ENCODE peak calls at places on chromosomes 4 and X, in four cellular contexts. K, P, R and U are unnamed samples.

GRCh38 chr4:8862800-8863758 is 8.6 kb downstream of the HMX1 start:
- DNase-seq in K (no peak), P (no peak), R (no peak), U (no peak)

GRCh38 chr4:147735413-147736301 is 3.8 kb downstream of the ARHGAP10 start:
- DNase-seq in K (no peak), P (no peak), R (peak), U (no peak)

GRCh38 chr4:66906314-66906713 is 639.0 kb downstream of the CENPC start:
- DNase-seq in K (no peak), P (no peak), R (peak), U (no peak)

GRCh38 chr4:103499094-103499493 is 220.7 kb downstream of the TACR3 start:
- DNase-seq in K (no peak), P (no peak), R (peak), U (no peak)

GRCh38 chr4:153458969-153459368 is 7.2 kb upstream of the TMEM131L start:
- DNase-seq in K (no peak), P (no peak), R (no peak), U (no peak)

GRCh38 chrX:30876367-30876766 is 12.7 kb downstream of the TAB3 start:
- DNase-seq in K (peak), P (no peak), R (no peak), U (no peak)

GRCh38 chr4:16123356-16124084 is 39.7 kb upstream of the PROM1 start:
- DNase-seq in K (no peak), P (peak), R (no peak), U (peak)

GRCh38 chrX:129842510-129843208 is 1.0 kb downstream of the ZDHHC9 start:
- DNase-seq in K (peak), P (peak), R (peak), U (peak)

GRCh38 chr4:119735136-119735770 is 106.6 kb upstream of the PDE5A start:
- DNase-seq in K (no peak), P (no peak), R (peak), U (no peak)

GRCh38 chrX:17590892-17591740 is 146.2 kb upstream of the SCML1 start:
- DNase-seq in K (peak), P (peak), R (peak), U (no peak)

GRCh38 chr4:150181536-150181935 is 103.3 kb downstream of the DCLK2 start:
- DNase-seq in K (no peak), P (no peak), R (no peak), U (no peak)

GRCh38 chr4:36332023-36332781 is 50.8 kb downstream of the DTHD1 start:
- DNase-seq in K (no peak), P (no peak), R (no peak), U (no peak)

GRCh38 chrX:120358687-120359086 is 3.2 kb upstream of the ATP1B4 start:
- DNase-seq in K (no peak), P (no peak), R (peak), U (no peak)

DNA sequence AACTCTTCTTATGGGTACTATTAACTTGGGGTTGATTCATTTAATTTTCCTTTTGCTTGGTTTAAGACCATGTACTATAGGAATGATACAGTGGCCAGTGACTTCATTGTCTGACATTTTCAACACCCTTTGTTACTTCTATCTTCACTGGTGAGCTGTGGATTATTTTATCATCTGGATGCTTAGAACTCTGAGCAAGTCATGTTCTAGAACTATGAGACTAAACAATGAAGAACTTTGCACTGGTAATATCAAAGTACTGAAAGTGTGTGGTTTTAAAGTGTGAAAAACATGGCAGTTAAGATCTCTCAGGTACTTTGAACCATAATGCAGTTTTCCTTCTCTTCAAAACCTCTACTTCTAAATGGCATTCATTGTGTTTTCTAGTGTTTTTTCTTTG is 47.8 kb downstream of the MAP7D3 start:
- DNase-seq in K (no peak), P (no peak), R (no peak), U (no peak)
- H3K4me3 ChIP-seq in K (no peak), P (no peak), R (no peak), U (no peak)

DNA sequence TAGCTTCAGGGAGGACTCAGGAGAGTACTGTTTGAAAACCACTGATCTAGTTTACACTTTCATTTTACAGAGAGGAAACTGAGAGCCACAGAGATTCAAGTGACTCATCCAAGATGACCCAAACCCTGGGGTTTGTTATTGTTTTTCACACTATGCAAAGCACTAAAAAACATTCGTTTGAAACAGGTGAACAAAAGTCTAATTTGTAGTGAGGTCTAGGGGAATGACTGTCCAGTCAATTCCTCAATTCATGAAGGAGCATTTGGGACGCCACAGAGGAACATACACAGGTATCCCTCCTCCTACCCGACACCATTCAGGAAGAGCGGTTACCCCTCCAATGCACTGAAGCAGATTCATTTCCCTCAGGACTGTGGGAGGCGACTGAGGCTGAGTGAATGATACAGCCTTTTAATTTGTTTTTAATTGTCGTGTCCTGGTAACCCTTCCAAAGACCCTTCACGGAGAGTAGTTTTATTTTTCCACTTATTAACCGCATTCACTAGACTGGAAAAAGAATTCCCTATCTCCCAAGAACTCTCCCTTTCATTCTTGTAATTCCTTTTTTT is 30.3 kb downstream of the TLR10 start:
- DNase-seq in K (no peak), P (no peak), R (no peak), U (no peak)
- TF ChIP-seq CTCF in K (no peak), P (no peak), R (no peak), U (no peak)

GRCh38 chr4:113292371-113293042 is 243.1 kb downstream of the ANK2 start:
- DNase-seq in K (no peak), P (no peak), R (no peak), U (no peak)
- H3K4me3 ChIP-seq in K (no peak), P (peak), R (no peak), U (no peak)

GRCh38 chrX:136689441-136689840 is 41.5 kb downstream of the CD40LG start:
- DNase-seq in K (no peak), P (no peak), R (no peak), U (no peak)

GRCh38 chrX:136692271-136692670 is 44.3 kb downstream of the CD40LG start:
- DNase-seq in K (no peak), P (no peak), R (peak), U (no peak)

GRCh38 chrX:136691028-136691809 is 43.3 kb downstream of the CD40LG start:
- DNase-seq in K (no peak), P (no peak), R (peak), U (no peak)

DNA sequence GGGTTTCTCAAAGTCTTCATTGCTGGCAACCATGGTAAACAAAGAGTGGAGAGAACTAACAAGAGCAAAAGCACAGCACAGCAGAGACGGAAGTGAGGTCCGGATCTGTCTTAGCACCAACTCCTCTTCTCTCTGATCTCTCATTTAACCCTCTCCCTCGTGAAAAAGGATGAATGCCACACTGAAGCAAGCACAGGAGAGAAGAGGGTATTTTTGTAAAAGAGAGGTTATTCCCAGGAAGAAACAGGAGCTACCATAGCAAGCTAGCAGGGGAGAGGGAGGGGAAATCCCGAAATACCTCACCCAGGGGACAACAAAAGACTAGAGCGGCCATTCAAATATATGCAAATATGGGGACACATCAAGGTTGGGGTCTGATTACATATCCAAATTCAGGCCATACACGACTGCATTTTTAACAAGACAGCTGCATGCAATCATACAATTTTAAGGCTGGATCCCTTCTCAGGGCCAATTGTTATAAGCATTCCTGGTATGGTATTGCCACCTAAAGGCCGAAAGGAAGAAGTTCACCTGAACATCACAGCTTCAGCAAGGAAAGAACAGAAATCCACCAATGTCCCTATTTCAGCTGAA is 46.6 kb downstream of the CD40LG start:
- DNase-seq in K (no peak), P (no peak), R (peak), U (peak)
- TF ChIP-seq CTCF in K (peak), P (peak), R (peak), U (peak)

GRCh38 chr4:7300711-7301095 is 108.4 kb downstream of the SORCS2 start:
- DNase-seq in K (no peak), P (no peak), R (no peak), U (no peak)

GRCh38 chr4:7297881-7298280 is 105.5 kb downstream of the SORCS2 start:
- DNase-seq in K (no peak), P (no peak), R (no peak), U (no peak)

GRCh38 chr4:7299908-7300710 is 107.8 kb downstream of the SORCS2 start:
- DNase-seq in K (no peak), P (no peak), R (no peak), U (no peak)

GRCh38 chr4:7298601-7299000 is 106.3 kb downstream of the SORCS2 start:
- DNase-seq in K (no peak), P (no peak), R (no peak), U (no peak)

DNA sequence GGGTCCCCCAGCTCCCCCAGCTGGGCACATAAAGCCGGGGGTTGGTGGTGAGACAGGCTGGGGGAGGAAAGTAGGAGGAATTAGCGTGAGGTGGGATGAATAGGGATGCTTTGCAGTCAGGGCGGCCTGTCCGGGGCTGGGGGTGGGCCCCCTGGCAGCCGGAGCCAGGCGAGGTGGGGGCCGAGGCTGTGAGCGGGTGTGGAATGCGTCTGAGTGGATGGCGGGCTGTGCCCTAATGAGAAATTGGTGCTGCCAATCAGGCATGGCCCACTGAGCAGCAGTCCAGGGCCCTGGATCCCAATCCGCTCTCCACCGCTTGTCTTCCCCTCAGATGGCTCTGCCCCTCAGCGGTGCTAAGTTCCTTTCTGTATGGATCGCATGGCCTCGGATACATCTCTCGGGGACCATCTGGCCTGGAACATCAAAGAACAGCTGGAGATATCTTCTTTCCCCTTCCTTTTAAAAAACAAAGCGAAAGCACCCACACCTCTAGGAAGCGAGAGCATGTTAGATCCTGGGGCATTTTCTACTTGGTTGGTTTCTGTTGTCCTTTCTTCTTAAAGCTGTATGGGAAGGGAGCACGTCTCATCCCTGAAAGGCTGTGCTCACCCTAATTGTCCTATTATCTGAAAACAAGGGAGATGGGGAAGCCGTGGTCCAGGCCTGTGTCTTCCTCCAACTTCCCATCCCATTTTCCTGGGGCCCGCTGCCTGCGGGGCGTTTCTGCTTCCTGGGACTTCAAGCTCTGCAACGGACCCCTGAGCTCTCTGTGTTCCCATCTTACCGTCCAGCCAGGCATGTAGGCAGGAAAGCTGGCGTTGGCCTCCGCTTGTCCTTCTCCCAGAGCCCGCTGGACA is 106.9 kb downstream of the SORCS2 start:
- DNase-seq in K (no peak), P (no peak), R (no peak), U (no peak)
- H3K4me3 ChIP-seq in K (no peak), P (no peak), R (no peak), U (no peak)

DNA sequence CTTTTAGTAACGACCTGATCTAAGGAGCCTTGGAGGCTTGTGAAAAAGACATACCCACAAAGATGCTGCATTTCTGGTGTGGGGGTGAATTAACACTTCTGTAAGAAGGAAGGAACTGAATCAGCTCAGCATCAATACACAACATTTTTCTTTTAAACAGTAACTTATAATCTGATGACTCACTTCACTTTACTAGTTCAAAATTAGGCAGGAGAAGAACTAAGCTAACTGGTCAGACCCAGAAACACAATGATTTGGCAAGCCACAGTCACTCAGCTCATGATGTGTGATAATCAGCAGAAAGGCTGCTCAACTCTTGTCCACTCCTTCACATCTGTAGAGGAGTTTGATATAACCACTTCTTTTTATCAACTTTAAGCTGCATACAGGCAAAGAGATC is 4.6 kb downstream of the MMAA start:
- DNase-seq in K (no peak), P (no peak), R (peak), U (no peak)
- TF ChIP-seq CTCF in K (no peak), P (no peak), R (no peak), U (no peak)

GRCh38 chr4:73869130-73870055 is at the start of gene CXCL1:
- DNase-seq in K (peak), P (peak), R (peak), U (no peak)
- H3K4me3 ChIP-seq in K (peak), P (peak), R (peak), U (no peak)

DNA sequence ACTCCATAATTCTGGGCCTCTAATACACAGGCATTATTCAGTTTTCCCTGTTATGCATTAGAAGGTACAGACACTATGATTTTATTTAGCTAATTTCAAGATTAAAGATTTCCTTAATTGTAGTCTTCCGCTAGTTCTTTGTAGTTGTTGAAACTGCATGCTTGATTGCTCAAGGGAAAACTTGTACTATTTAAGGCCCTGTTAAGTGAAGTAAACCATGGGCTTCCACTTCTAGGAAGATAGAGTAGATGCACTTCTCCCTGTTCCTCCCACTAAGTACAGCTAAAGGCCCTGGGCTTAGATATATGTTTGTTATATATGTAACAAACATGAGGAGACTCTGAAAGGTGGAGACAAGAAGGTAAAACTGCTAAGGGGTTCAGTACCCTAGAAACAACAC is 215.8 kb upstream of the LEF1 start:
- DNase-seq in K (no peak), P (no peak), R (no peak), U (no peak)
- TF ChIP-seq CTCF in K (no peak), P (no peak), R (no peak), U (no peak)

GRCh38 chrX:151981129-151981528 is 6.7 kb upstream of the GABRE start:
- DNase-seq in K (no peak), P (no peak), R (peak), U (no peak)

GRCh38 chrX:151983186-151983585 is 8.7 kb upstream of the GABRE start:
- DNase-seq in K (no peak), P (no peak), R (no peak), U (no peak)

GRCh38 chrX:151984891-151985290 is 10.4 kb upstream of the GABRE start:
- DNase-seq in K (no peak), P (no peak), R (no peak), U (no peak)

GRCh38 chrX:151984328-151984727 is 9.9 kb upstream of the GABRE start:
- DNase-seq in K (no peak), P (no peak), R (peak), U (no peak)

DNA sequence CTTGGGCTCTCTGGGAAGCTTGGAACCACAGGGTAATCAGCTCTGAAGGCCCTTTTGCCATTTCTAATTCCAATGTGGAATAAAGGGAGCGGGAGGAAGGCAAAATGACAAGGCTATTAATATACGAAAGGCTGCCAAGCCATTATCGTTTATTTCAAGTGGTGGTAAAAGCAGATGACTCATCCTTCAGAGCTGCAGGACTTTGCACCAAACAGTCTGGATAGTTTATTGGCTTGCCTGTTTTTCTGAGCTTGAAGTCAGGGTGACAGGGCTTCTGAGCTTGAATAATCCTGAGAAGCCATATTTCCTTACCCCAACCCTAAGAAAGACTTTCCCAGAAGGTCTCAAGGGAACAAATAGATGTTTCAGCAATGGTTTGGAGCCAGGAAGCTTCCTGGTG is 7.7 kb upstream of the GABRE start:
- DNase-seq in K (no peak), P (no peak), R (peak), U (no peak)
- H3K4me3 ChIP-seq in K (no peak), P (no peak), R (no peak), U (no peak)

GRCh38 chrX:111159232-111159631 is 63.2 kb downstream of the PAK3 start:
- DNase-seq in K (no peak), P (no peak), R (no peak), U (no peak)
- TF ChIP-seq CTCF in K (no peak), P (no peak), R (no peak), U (no peak)